ENCODE peak calls at places on chromosome 14, in nine cellular contexts. H is transverse colon; J is lower leg skin; K is NCI-H1105; U is left lobe of liver; V is AG10803; I is effector memory CD8-positive, alpha-beta T cell; E is epithelial cell of esophagus; S is retina. R is an unnamed sample.
A peak's percentile ranks its signal among the peaks of the same experiment; 100 is the strongest.

GRCh38 chr14:25430808-25431207 is 380.9 kb upstream of the STXBP6 start:
- DNase-seq in H (no peak), J (no peak), K (no peak), U (no peak), V (no peak), I (no peak), E (no peak), S (no peak), R (no peak)

GRCh38 chr14:50936882-50937281 is 7.4 kb downstream of the PYGL start:
- DNase-seq in H (no peak), J (no peak), K (no peak), U (no peak), V (no peak), I (no peak), E (no peak), S (no peak), R (no peak)

GRCh38 chr14:21241218-21241819 is 27.9 kb downstream of the HNRNPC start:
- DNase-seq in H (no peak), J (no peak), K (no peak), U (no peak), V (peak; percentile 58), I (no peak), E (no peak), S (no peak), R (no peak)

GRCh38 chr14:61710853-61711817 is 15.8 kb downstream of the HIF1A start:
- DNase-seq in H (no peak), J (no peak), K (peak; percentile 32), U (no peak), V (no peak), I (no peak), E (no peak), S (no peak), R (peak; percentile 31)

GRCh38 chr14:94392510-94392935 is 4.1 kb upstream of the SERPINA1 start:
- DNase-seq in H (no peak), J (no peak), K (no peak), U (peak; percentile 78), V (peak; percentile 84), I (no peak), E (peak; percentile 78), S (no peak), R (no peak)

GRCh38 chr14:39682563-39682962 is 250.3 kb upstream of the FBXO33 start:
- DNase-seq in H (no peak), J (no peak), K (no peak), U (no peak), V (no peak), I (no peak), E (no peak), S (no peak), R (no peak)

GRCh38 chr14:99633141-99633540 is 11.8 kb upstream of the HHIPL1 start:
- DNase-seq in H (no peak), J (no peak), K (no peak), U (no peak), V (no peak), I (no peak), E (no peak), S (no peak), R (no peak)

GRCh38 chr14:58697927-58698641 is 60.3 kb downstream of the DACT1 start:
- DNase-seq in H (no peak), J (no peak), K (peak; percentile 66), U (no peak), V (no peak), I (no peak), E (peak; percentile 9), S (no peak), R (no peak)

GRCh38 chr14:75459099-75459741 is 31.4 kb downstream of the JDP2 start:
- DNase-seq in H (peak; percentile 76), J (peak; percentile 84), K (no peak), U (peak; percentile 83), V (no peak), I (no peak), E (no peak), S (no peak), R (no peak)

GRCh38 chr14:105364100-105364708 is 34.1 kb upstream of the TEX22 start:
- DNase-seq in H (peak; percentile 47), J (no peak), K (peak; percentile 32), U (no peak), V (peak; percentile 73), I (peak; percentile 40), E (peak; percentile 59), S (no peak), R (no peak)

R was measured in prostate gland.